ENCODE peak calls at places on chromosomes 13 and 19, in ten cellular contexts. P is foreskin fibroblast, Z is mammary epithelial cell, E is Peyer's patch, F is lower lobe of right lung, M is BJ, Q is HFF-Myc, T is fibroblast of lung, O is brain microvascular endothelial cell, W is pancreas. X is an unnamed sample.
A peak's percentile ranks its signal among the peaks of the same experiment; 100 is the strongest.

GRCh38 chr13:30810261-30810701 is 74.9 kb downstream of the ALOX5AP start:
- DNase-seq in E (no peak), Z (peak; percentile 49), O (no peak), T (no peak), W (no peak), F (no peak), M (no peak), Q (no peak), P (no peak), X (no peak)

GRCh38 chr19:2475018-2475701 is 767 bp upstream of the GADD45B start:
- DNase-seq in W (peak; percentile 67), T (peak; percentile 72), M (no peak), O (peak; percentile 58), E (peak; percentile 58), F (peak; percentile 69), P (peak; percentile 80), Z (peak; percentile 62), Q (no peak), X (peak; percentile 41)

GRCh38 chr13:99686157-99686572 is 184.9 kb downstream of the TM9SF2 start:
- DNase-seq in Q (no peak), M (no peak), Z (no peak), T (peak; percentile 46), W (peak; percentile 33), E (no peak), F (no peak), P (peak; percentile 17), O (peak; percentile 64), X (no peak)

GRCh38 chr19:370641-371330 is 26.2 kb upstream of the MIER2 start:
- DNase-seq in W (no peak), Z (no peak), E (no peak), T (no peak), Q (no peak), F (no peak), O (no peak), M (no peak), P (no peak), X (no peak)

GRCh38 chr13:105278797-105279425 is 1256.6 kb downstream of the EFNB2 start:
- DNase-seq in E (no peak), Q (no peak), M (no peak), P (no peak), T (no peak), W (no peak), Z (no peak), O (no peak), F (no peak), X (no peak)

GRCh38 chr19:58543826-58544590 is at the start of gene TRIM28:
- DNase-seq in M (peak; percentile 97), E (peak; percentile 99), W (peak; percentile 97), O (peak; percentile 98), T (peak; percentile 99), F (peak; percentile 98), Q (peak; percentile 98), P (peak; percentile 99), Z (peak; percentile 99), X (peak; percentile 100)

GRCh38 chr19:56806639-56807038 is 33.9 kb downstream of the PEG3 start:
- DNase-seq in Q (no peak), W (no peak), M (no peak), E (no peak), O (no peak), F (no peak), T (no peak), P (no peak), Z (no peak), X (no peak)

GRCh38 chr19:45883881-45884681 is 1.9 kb downstream of the IRF2BP1 start:
- DNase-seq in T (no peak), W (no peak), F (no peak), Z (no peak), M (no peak), O (no peak), P (no peak), Q (no peak), E (no peak), X (no peak)

GRCh38 chr13:29774830-29775229 is 75.6 kb downstream of the UBL3 start:
- DNase-seq in T (no peak), M (no peak), Z (no peak), P (no peak), W (no peak), E (no peak), F (no peak), Q (no peak), O (no peak), X (no peak)

GRCh38 chr19:17902701-17903100 is 30.1 kb upstream of the CCDC124 start:
- DNase-seq in Q (peak; percentile 77), O (peak; percentile 18), T (peak; percentile 49), E (no peak), W (no peak), P (peak; percentile 67), F (no peak), M (peak; percentile 12), Z (peak; percentile 72), X (no peak)

GRCh38 chr13:98389319-98389718 is 187.6 kb downstream of the STK24 start:
- DNase-seq in O (no peak), P (no peak), Z (no peak), M (no peak), W (no peak), Q (no peak), E (no peak), F (no peak), T (peak; percentile 29), X (no peak)

GRCh38 chr19:17327068-17327653 is 7.5 kb downstream of the ANO8 start:
- DNase-seq in E (no peak), Z (no peak), M (no peak), O (no peak), W (no peak), F (no peak), P (no peak), T (no peak), Q (no peak), X (no peak)

GRCh38 chr19:46101293-46101692 is 23.2 kb downstream of the IGFL3 start:
- DNase-seq in M (no peak), F (no peak), T (no peak), E (no peak), Z (no peak), P (no peak), O (no peak), Q (no peak), W (no peak), X (no peak)

GRCh38 chr19:794989-795658 is 2.1 kb upstream of the PTBP1 start:
- DNase-seq in P (no peak), M (no peak), Q (no peak), E (no peak), F (no peak), W (peak; percentile 30), Z (no peak), T (no peak), O (no peak), X (no peak)

GRCh38 chr13:27578121-27579030 is 42.0 kb downstream of the LNX2 start:
- DNase-seq in O (peak; percentile 81), T (peak; percentile 17), F (no peak), M (no peak), W (no peak), E (no peak), Z (peak; percentile 88), Q (no peak), P (peak; percentile 74), X (no peak)

GRCh38 chr19:47310819-47311218 is 1.2 kb downstream of the C5AR1 start:
- DNase-seq in M (no peak), W (no peak), P (peak; percentile 75), F (peak; percentile 84), Q (no peak), T (no peak), E (no peak), O (no peak), Z (no peak), X (no peak)

GRCh38 chr19:47312366-47313006 is 2.8 kb downstream of the C5AR1 start:
- DNase-seq in M (no peak), F (no peak), Q (no peak), P (no peak), T (no peak), O (no peak), Z (no peak), W (no peak), E (no peak), X (no peak)

GRCh38 chr19:47310323-47310722 is 662 bp downstream of the C5AR1 start:
- DNase-seq in E (no peak), F (no peak), T (no peak), W (no peak), P (no peak), O (no peak), Z (no peak), Q (no peak), M (no peak), X (no peak)

GRCh38 chr19:47309038-47309437 is 623 bp upstream of the C5AR1 start:
- DNase-seq in Z (no peak), M (no peak), P (peak; percentile 21), O (no peak), W (no peak), F (no peak), Q (no peak), E (no peak), T (peak; percentile 23), X (no peak)

GRCh38 chr19:47309608-47310007 is at the start of gene C5AR1:
- DNase-seq in Q (no peak), F (peak; percentile 73), O (no peak), Z (no peak), E (no peak), T (no peak), W (no peak), M (no peak), P (no peak), X (no peak)
- TF ChIP-seq CTCF in Q (no peak), F (no peak), O (no peak), Z (no peak), E (no peak), T (no peak), W (no peak), M (no peak), P (no peak), X (no peak)

GRCh38 chr13:111873676-111874178 is 193.2 kb upstream of the SOX1 start:
- DNase-seq in T (no peak), M (no peak), F (no peak), Q (no peak), E (peak; percentile 5), Z (no peak), W (no peak), P (no peak), O (no peak), X (no peak)
- TF ChIP-seq CTCF in T (no peak), M (no peak), F (no peak), Q (no peak), E (no peak), Z (no peak), W (no peak), P (no peak), O (no peak), X (no peak)

GRCh38 chr19:4580021-4580901 is 20.8 kb upstream of the SEMA6B start:
- DNase-seq in M (no peak), F (no peak), O (no peak), P (no peak), W (no peak), T (no peak), E (no peak), Z (no peak), Q (no peak), X (no peak)
- TF ChIP-seq CTCF in M (peak; percentile 8), F (no peak), O (peak; percentile 25), P (peak; percentile 3), W (no peak), T (no peak), E (no peak), Z (no peak), Q (peak; percentile 16), X (no peak)

GRCh38 chr13:23705578-23705977 is 135.4 kb downstream of the TNFRSF19 start:
- DNase-seq in T (peak; percentile 39), P (peak; percentile 68), F (no peak), E (no peak), M (no peak), W (no peak), O (no peak), Z (no peak), Q (no peak), X (no peak)
- TF ChIP-seq CTCF in T (no peak), P (no peak), F (no peak), E (no peak), M (no peak), W (no peak), O (no peak), Z (no peak), Q (no peak), X (no peak)

GRCh38 chr13:67238277-67238859 is 8.2 kb upstream of the PCDH9 start:
- DNase-seq in P (peak; percentile 63), W (no peak), E (no peak), T (peak; percentile 16), Z (peak; percentile 9), F (no peak), O (no peak), M (no peak), Q (no peak), X (no peak)
- TF ChIP-seq CTCF in P (peak; percentile 38), W (peak; percentile 79), E (peak; percentile 50), T (no peak), Z (peak; percentile 60), F (peak; percentile 84), O (peak; percentile 21), M (peak; percentile 50), Q (peak; percentile 31), X (peak; percentile 94)